ENCODE peak calls at places on chromosomes 2 and 18, in six cellular contexts. One of them, this sample, is unnamed.

GRCh38 chr2:182006606-182007005 is 21.0 kb downstream of the PPP1R1C start:
- DNase-seq in AG08395: no peak
- DNase-seq in activated T-cell treated with anti-CD3 and anti-CD28 coated beads for 1 hour: no peak
- DNase-seq in EL: no peak
- DNase-seq in stimulated activated CD8-positive, alpha-beta memory T cell treated with anti-CD3 and anti-CD28 coated beads, Interleukin-15, amount 100 ng/mL, for 4 hours: no peak
- DNase-seq in activated CD4-positive, alpha-beta T cell treated with anti-CD3 and anti-CD28 coated beads, Interleukin-2, amount 10 ng/mL, durations not matched to agents 7 days and 5 days: no peak
- DNase-seq in this sample: no peak

GRCh38 chr2:207928079-207928478 is 97.2 kb downstream of the PLEKHM3 start:
- DNase-seq in AG08395: no peak
- DNase-seq in EL: no peak
- DNase-seq in stimulated activated CD8-positive, alpha-beta memory T cell treated with anti-CD3 and anti-CD28 coated beads, Interleukin-15, amount 100 ng/mL, for 4 hours: no peak
- DNase-seq in activated CD4-positive, alpha-beta T cell treated with anti-CD3 and anti-CD28 coated beads, Interleukin-2, amount 10 ng/mL, durations not matched to agents 7 days and 5 days: no peak
- DNase-seq in activated T-cell treated with anti-CD3 and anti-CD28 coated beads for 1 hour: no peak
- DNase-seq in this sample: no peak

GRCh38 chr2:224832207-224832606 is 116.0 kb upstream of the CCDC195 start:
- DNase-seq in activated CD4-positive, alpha-beta T cell treated with anti-CD3 and anti-CD28 coated beads, Interleukin-2, amount 10 ng/mL, durations not matched to agents 7 days and 5 days: no peak
- DNase-seq in stimulated activated CD8-positive, alpha-beta memory T cell treated with anti-CD3 and anti-CD28 coated beads, Interleukin-15, amount 100 ng/mL, for 4 hours: no peak
- DNase-seq in EL: peak; percentile 23
- DNase-seq in AG08395: no peak
- DNase-seq in activated T-cell treated with anti-CD3 and anti-CD28 coated beads for 1 hour: no peak
- DNase-seq in this sample: no peak

GRCh38 chr18:6650756-6651155 is 78.8 kb upstream of the ARHGAP28 start:
- DNase-seq in EL: no peak
- DNase-seq in stimulated activated CD8-positive, alpha-beta memory T cell treated with anti-CD3 and anti-CD28 coated beads, Interleukin-15, amount 100 ng/mL, for 4 hours: no peak
- DNase-seq in activated CD4-positive, alpha-beta T cell treated with anti-CD3 and anti-CD28 coated beads, Interleukin-2, amount 10 ng/mL, durations not matched to agents 7 days and 5 days: no peak
- DNase-seq in AG08395: no peak
- DNase-seq in activated T-cell treated with anti-CD3 and anti-CD28 coated beads for 1 hour: no peak
- DNase-seq in this sample: no peak

GRCh38 chr2:118609138-118609537 is 238.3 kb downstream of the EN1 start:
- DNase-seq in activated CD4-positive, alpha-beta T cell treated with anti-CD3 and anti-CD28 coated beads, Interleukin-2, amount 10 ng/mL, durations not matched to agents 7 days and 5 days: no peak
- DNase-seq in EL: no peak
- DNase-seq in AG08395: no peak
- DNase-seq in activated T-cell treated with anti-CD3 and anti-CD28 coated beads for 1 hour: no peak
- DNase-seq in stimulated activated CD8-positive, alpha-beta memory T cell treated with anti-CD3 and anti-CD28 coated beads, Interleukin-15, amount 100 ng/mL, for 4 hours: no peak
- DNase-seq in this sample: no peak

GRCh38 chr18:53739700-53740099 is 484.8 kb downstream of the MBD2 start:
- DNase-seq in activated T-cell treated with anti-CD3 and anti-CD28 coated beads for 1 hour: no peak
- DNase-seq in activated CD4-positive, alpha-beta T cell treated with anti-CD3 and anti-CD28 coated beads, Interleukin-2, amount 10 ng/mL, durations not matched to agents 7 days and 5 days: no peak
- DNase-seq in stimulated activated CD8-positive, alpha-beta memory T cell treated with anti-CD3 and anti-CD28 coated beads, Interleukin-15, amount 100 ng/mL, for 4 hours: no peak
- DNase-seq in AG08395: no peak
- DNase-seq in EL: no peak
- DNase-seq in this sample: no peak

GRCh38 chr2:24822049-24822706 is 29.0 kb downstream of the CENPO start:
- DNase-seq in activated CD4-positive, alpha-beta T cell treated with anti-CD3 and anti-CD28 coated beads, Interleukin-2, amount 10 ng/mL, durations not matched to agents 7 days and 5 days: peak; percentile 3
- DNase-seq in activated T-cell treated with anti-CD3 and anti-CD28 coated beads for 1 hour: no peak
- DNase-seq in stimulated activated CD8-positive, alpha-beta memory T cell treated with anti-CD3 and anti-CD28 coated beads, Interleukin-15, amount 100 ng/mL, for 4 hours: no peak
- DNase-seq in EL: no peak
- DNase-seq in AG08395: no peak
- DNase-seq in this sample: no peak

GRCh38 chr2:207831569-207832248 is 62.0 kb upstream of the FZD5 start:
- DNase-seq in stimulated activated CD8-positive, alpha-beta memory T cell treated with anti-CD3 and anti-CD28 coated beads, Interleukin-15, amount 100 ng/mL, for 4 hours: no peak
- DNase-seq in EL: no peak
- DNase-seq in activated T-cell treated with anti-CD3 and anti-CD28 coated beads for 1 hour: no peak
- DNase-seq in activated CD4-positive, alpha-beta T cell treated with anti-CD3 and anti-CD28 coated beads, Interleukin-2, amount 10 ng/mL, durations not matched to agents 7 days and 5 days: no peak
- DNase-seq in AG08395: no peak
- DNase-seq in this sample: no peak

GRCh38 chr2:237511421-237511820 is 24.4 kb downstream of the MLPH start:
- DNase-seq in activated CD4-positive, alpha-beta T cell treated with anti-CD3 and anti-CD28 coated beads, Interleukin-2, amount 10 ng/mL, durations not matched to agents 7 days and 5 days: no peak
- DNase-seq in AG08395: peak; percentile 32
- DNase-seq in stimulated activated CD8-positive, alpha-beta memory T cell treated with anti-CD3 and anti-CD28 coated beads, Interleukin-15, amount 100 ng/mL, for 4 hours: no peak
- DNase-seq in activated T-cell treated with anti-CD3 and anti-CD28 coated beads for 1 hour: no peak
- DNase-seq in EL: no peak
- DNase-seq in this sample: no peak

GRCh38 chr18:7758764-7759163 is 191.6 kb downstream of the PTPRM start:
- DNase-seq in EL: no peak
- DNase-seq in activated CD4-positive, alpha-beta T cell treated with anti-CD3 and anti-CD28 coated beads, Interleukin-2, amount 10 ng/mL, durations not matched to agents 7 days and 5 days: no peak
- DNase-seq in stimulated activated CD8-positive, alpha-beta memory T cell treated with anti-CD3 and anti-CD28 coated beads, Interleukin-15, amount 100 ng/mL, for 4 hours: no peak
- DNase-seq in AG08395: no peak
- DNase-seq in activated T-cell treated with anti-CD3 and anti-CD28 coated beads for 1 hour: no peak
- DNase-seq in this sample: no peak

GRCh38 chr2:100367163-100367562 is 44.9 kb upstream of the LONRF2 start:
- DNase-seq in stimulated activated CD8-positive, alpha-beta memory T cell treated with anti-CD3 and anti-CD28 coated beads, Interleukin-15, amount 100 ng/mL, for 4 hours: no peak
- DNase-seq in AG08395: no peak
- DNase-seq in EL: no peak
- DNase-seq in activated T-cell treated with anti-CD3 and anti-CD28 coated beads for 1 hour: no peak
- DNase-seq in activated CD4-positive, alpha-beta T cell treated with anti-CD3 and anti-CD28 coated beads, Interleukin-2, amount 10 ng/mL, durations not matched to agents 7 days and 5 days: no peak
- DNase-seq in this sample: no peak

GRCh38 chr2:167114018-167114417 is 225.7 kb downstream of the XIRP2 start:
- DNase-seq in EL: no peak
- DNase-seq in activated T-cell treated with anti-CD3 and anti-CD28 coated beads for 1 hour: no peak
- DNase-seq in activated CD4-positive, alpha-beta T cell treated with anti-CD3 and anti-CD28 coated beads, Interleukin-2, amount 10 ng/mL, durations not matched to agents 7 days and 5 days: no peak
- DNase-seq in stimulated activated CD8-positive, alpha-beta memory T cell treated with anti-CD3 and anti-CD28 coated beads, Interleukin-15, amount 100 ng/mL, for 4 hours: no peak
- DNase-seq in AG08395: no peak
- DNase-seq in this sample: no peak

GRCh38 chr2:212991120-212991519 is 160.3 kb downstream of the IKZF2 start:
- DNase-seq in activated CD4-positive, alpha-beta T cell treated with anti-CD3 and anti-CD28 coated beads, Interleukin-2, amount 10 ng/mL, durations not matched to agents 7 days and 5 days: no peak
- DNase-seq in stimulated activated CD8-positive, alpha-beta memory T cell treated with anti-CD3 and anti-CD28 coated beads, Interleukin-15, amount 100 ng/mL, for 4 hours: no peak
- DNase-seq in activated T-cell treated with anti-CD3 and anti-CD28 coated beads for 1 hour: no peak
- DNase-seq in EL: no peak
- DNase-seq in AG08395: no peak
- DNase-seq in this sample: no peak

GRCh38 chr2:197964720-197965119 is 160.3 kb downstream of the PLCL1 start:
- DNase-seq in AG08395: no peak
- DNase-seq in activated T-cell treated with anti-CD3 and anti-CD28 coated beads for 1 hour: no peak
- DNase-seq in activated CD4-positive, alpha-beta T cell treated with anti-CD3 and anti-CD28 coated beads, Interleukin-2, amount 10 ng/mL, durations not matched to agents 7 days and 5 days: no peak
- DNase-seq in stimulated activated CD8-positive, alpha-beta memory T cell treated with anti-CD3 and anti-CD28 coated beads, Interleukin-15, amount 100 ng/mL, for 4 hours: no peak
- DNase-seq in EL: no peak
- DNase-seq in this sample: no peak

GRCh38 chr2:218578272-218578877 is 9.7 kb downstream of the CNOT9 start:
- DNase-seq in EL: no peak
- DNase-seq in activated CD4-positive, alpha-beta T cell treated with anti-CD3 and anti-CD28 coated beads, Interleukin-2, amount 10 ng/mL, durations not matched to agents 7 days and 5 days: no peak
- DNase-seq in AG08395: no peak
- DNase-seq in stimulated activated CD8-positive, alpha-beta memory T cell treated with anti-CD3 and anti-CD28 coated beads, Interleukin-15, amount 100 ng/mL, for 4 hours: no peak
- DNase-seq in activated T-cell treated with anti-CD3 and anti-CD28 coated beads for 1 hour: no peak
- DNase-seq in this sample: no peak

GRCh38 chr2:152620218-152620617 is 97.0 kb downstream of the PRPF40A start:
- DNase-seq in activated CD4-positive, alpha-beta T cell treated with anti-CD3 and anti-CD28 coated beads, Interleukin-2, amount 10 ng/mL, durations not matched to agents 7 days and 5 days: no peak
- DNase-seq in activated T-cell treated with anti-CD3 and anti-CD28 coated beads for 1 hour: no peak
- DNase-seq in stimulated activated CD8-positive, alpha-beta memory T cell treated with anti-CD3 and anti-CD28 coated beads, Interleukin-15, amount 100 ng/mL, for 4 hours: no peak
- DNase-seq in AG08395: no peak
- DNase-seq in EL: no peak
- DNase-seq in this sample: no peak

GRCh38 chr18:25062720-25063119 is 289.2 kb downstream of the ZNF521 start:
- DNase-seq in activated T-cell treated with anti-CD3 and anti-CD28 coated beads for 1 hour: no peak
- DNase-seq in activated CD4-positive, alpha-beta T cell treated with anti-CD3 and anti-CD28 coated beads, Interleukin-2, amount 10 ng/mL, durations not matched to agents 7 days and 5 days: no peak
- DNase-seq in EL: no peak
- DNase-seq in AG08395: no peak
- DNase-seq in stimulated activated CD8-positive, alpha-beta memory T cell treated with anti-CD3 and anti-CD28 coated beads, Interleukin-15, amount 100 ng/mL, for 4 hours: no peak
- DNase-seq in this sample: no peak

GRCh38 chr2:86044614-86045013 is 61.1 kb downstream of the POLR1A start:
- DNase-seq in activated T-cell treated with anti-CD3 and anti-CD28 coated beads for 1 hour: no peak
- DNase-seq in activated CD4-positive, alpha-beta T cell treated with anti-CD3 and anti-CD28 coated beads, Interleukin-2, amount 10 ng/mL, durations not matched to agents 7 days and 5 days: no peak
- DNase-seq in EL: no peak
- DNase-seq in stimulated activated CD8-positive, alpha-beta memory T cell treated with anti-CD3 and anti-CD28 coated beads, Interleukin-15, amount 100 ng/mL, for 4 hours: no peak
- DNase-seq in AG08395: no peak
- DNase-seq in this sample: no peak

GRCh38 chr18:51278045-51278649 is 80.7 kb upstream of the MEX3C start:
- DNase-seq in activated T-cell treated with anti-CD3 and anti-CD28 coated beads for 1 hour: no peak
- DNase-seq in EL: peak; percentile 19
- DNase-seq in activated CD4-positive, alpha-beta T cell treated with anti-CD3 and anti-CD28 coated beads, Interleukin-2, amount 10 ng/mL, durations not matched to agents 7 days and 5 days: peak; percentile 49
- DNase-seq in AG08395: no peak
- DNase-seq in stimulated activated CD8-positive, alpha-beta memory T cell treated with anti-CD3 and anti-CD28 coated beads, Interleukin-15, amount 100 ng/mL, for 4 hours: no peak
- DNase-seq in this sample: no peak

GRCh38 chr2:205682239-205683021 is at the start of gene NRP2:
- DNase-seq in AG08395: peak; percentile 74
- DNase-seq in stimulated activated CD8-positive, alpha-beta memory T cell treated with anti-CD3 and anti-CD28 coated beads, Interleukin-15, amount 100 ng/mL, for 4 hours: no peak
- DNase-seq in activated T-cell treated with anti-CD3 and anti-CD28 coated beads for 1 hour: peak; percentile 21
- DNase-seq in activated CD4-positive, alpha-beta T cell treated with anti-CD3 and anti-CD28 coated beads, Interleukin-2, amount 10 ng/mL, durations not matched to agents 7 days and 5 days: peak; percentile 72
- DNase-seq in EL: peak; percentile 87
- DNase-seq in this sample: peak; percentile 15

GRCh38 chr2:5539281-5540211 is 152.6 kb upstream of the SOX11 start:
- DNase-seq in activated CD4-positive, alpha-beta T cell treated with anti-CD3 and anti-CD28 coated beads, Interleukin-2, amount 10 ng/mL, durations not matched to agents 7 days and 5 days: no peak
- DNase-seq in activated T-cell treated with anti-CD3 and anti-CD28 coated beads for 1 hour: no peak
- DNase-seq in AG08395: no peak
- DNase-seq in stimulated activated CD8-positive, alpha-beta memory T cell treated with anti-CD3 and anti-CD28 coated beads, Interleukin-15, amount 100 ng/mL, for 4 hours: no peak
- DNase-seq in EL: no peak
- DNase-seq in this sample: no peak

GRCh38 chr2:232418466-232419244 is 12.0 kb downstream of the ALPG start:
- DNase-seq in activated CD4-positive, alpha-beta T cell treated with anti-CD3 and anti-CD28 coated beads, Interleukin-2, amount 10 ng/mL, durations not matched to agents 7 days and 5 days: no peak
- DNase-seq in EL: peak; percentile 36
- DNase-seq in activated T-cell treated with anti-CD3 and anti-CD28 coated beads for 1 hour: no peak
- DNase-seq in stimulated activated CD8-positive, alpha-beta memory T cell treated with anti-CD3 and anti-CD28 coated beads, Interleukin-15, amount 100 ng/mL, for 4 hours: no peak
- DNase-seq in AG08395: no peak
- DNase-seq in this sample: no peak

GRCh38 chr2:225894240-225894980 is 494.9 kb downstream of the NYAP2 start:
- DNase-seq in stimulated activated CD8-positive, alpha-beta memory T cell treated with anti-CD3 and anti-CD28 coated beads, Interleukin-15, amount 100 ng/mL, for 4 hours: no peak
- DNase-seq in activated CD4-positive, alpha-beta T cell treated with anti-CD3 and anti-CD28 coated beads, Interleukin-2, amount 10 ng/mL, durations not matched to agents 7 days and 5 days: no peak
- DNase-seq in AG08395: peak; percentile 63
- DNase-seq in EL: peak; percentile 81
- DNase-seq in activated T-cell treated with anti-CD3 and anti-CD28 coated beads for 1 hour: no peak
- DNase-seq in this sample: no peak

GRCh38 chr2:64227603-64228125 is 83.4 kb upstream of the PELI1 start:
- DNase-seq in EL: no peak
- DNase-seq in AG08395: no peak
- DNase-seq in activated CD4-positive, alpha-beta T cell treated with anti-CD3 and anti-CD28 coated beads, Interleukin-2, amount 10 ng/mL, durations not matched to agents 7 days and 5 days: no peak
- DNase-seq in activated T-cell treated with anti-CD3 and anti-CD28 coated beads for 1 hour: no peak
- DNase-seq in stimulated activated CD8-positive, alpha-beta memory T cell treated with anti-CD3 and anti-CD28 coated beads, Interleukin-15, amount 100 ng/mL, for 4 hours: no peak
- DNase-seq in this sample: no peak

GRCh38 chr2:69017080-69017479 is 4.1 kb downstream of the ANTXR1 start:
- DNase-seq in EL: peak; percentile 26
- DNase-seq in stimulated activated CD8-positive, alpha-beta memory T cell treated with anti-CD3 and anti-CD28 coated beads, Interleukin-15, amount 100 ng/mL, for 4 hours: no peak
- DNase-seq in AG08395: peak; percentile 76
- DNase-seq in activated CD4-positive, alpha-beta T cell treated with anti-CD3 and anti-CD28 coated beads, Interleukin-2, amount 10 ng/mL, durations not matched to agents 7 days and 5 days: no peak
- DNase-seq in activated T-cell treated with anti-CD3 and anti-CD28 coated beads for 1 hour: no peak
- DNase-seq in this sample: no peak